ENCODE peak calls at places on chromosomes 13 and 19, in four cellular contexts. D is Peyer's patch, U is esophagus squamous epithelium, F is HCT116. J is an unnamed sample.

GRCh38 chr13:98746968-98747367 is 5.5 kb downstream of the SLC15A1 start:
- DNase-seq in F (no peak), D (no peak), U (no peak), J (no peak)

GRCh38 chr13:107900775-107901174 is 314.6 kb downstream of the LIG4 start:
- DNase-seq in D (no peak), F (no peak), U (no peak), J (peak)

GRCh38 chr19:8192227-8192820 is 16.8 kb upstream of the CERS4 start:
- DNase-seq in F (no peak), D (peak), U (no peak), J (no peak)

GRCh38 chr19:13004273-13004672 is 9.0 kb downstream of the NFIX start:
- DNase-seq in U (no peak), F (no peak), D (no peak), J (no peak)

GRCh38 chr13:75440100-75440499 is 41.9 kb downstream of the TBC1D4 start:
- DNase-seq in D (no peak), F (no peak), U (no peak), J (no peak)

GRCh38 chr19:12374026-12374425 is 8.5 kb upstream of the ZNF442 start:
- DNase-seq in D (no peak), U (no peak), F (no peak), J (no peak)

GRCh38 chr13:66780814-66781213 is 449.3 kb downstream of the PCDH9 start:
- DNase-seq in D (no peak), F (no peak), U (no peak), J (no peak)

GRCh38 chr13:20664304-20664703 is 39.2 kb upstream of the IL17D start:
- DNase-seq in U (no peak), F (no peak), D (no peak), J (no peak)

GRCh38 chr19:45368737-45369340 is 1.5 kb downstream of the ERCC2 start:
- DNase-seq in U (no peak), F (no peak), D (no peak), J (no peak)

GRCh38 chr19:49829200-49829599 is 11.1 kb downstream of the MED25 start:
- DNase-seq in U (no peak), D (no peak), F (no peak), J (no peak)

GRCh38 chr19:35403116-35403760 is 32.4 kb downstream of the GPR42 start:
- DNase-seq in F (no peak), U (no peak), D (no peak), J (no peak)

GRCh38 chr19:42271045-42271419 is 2.0 kb downstream of the CIC start:
- DNase-seq in D (no peak), F (no peak), U (no peak), J (no peak)

GRCh38 chr19:33245948-33246728 is 20.5 kb upstream of the SLC7A10 start:
- DNase-seq in F (no peak), D (no peak), U (no peak), J (no peak)

GRCh38 chr13:23354520-23354919 is 79.0 kb downstream of the SACS start:
- DNase-seq in U (no peak), D (no peak), F (no peak), J (no peak)

GRCh38 chr19:37977391-37977790 is 70.4 kb downstream of the SIPA1L3 start:
- DNase-seq in U (no peak), D (no peak), F (no peak), J (no peak)
- H3K27ac ChIP-seq in U (no peak), D (peak), F (no peak), J (peak)

DNA sequence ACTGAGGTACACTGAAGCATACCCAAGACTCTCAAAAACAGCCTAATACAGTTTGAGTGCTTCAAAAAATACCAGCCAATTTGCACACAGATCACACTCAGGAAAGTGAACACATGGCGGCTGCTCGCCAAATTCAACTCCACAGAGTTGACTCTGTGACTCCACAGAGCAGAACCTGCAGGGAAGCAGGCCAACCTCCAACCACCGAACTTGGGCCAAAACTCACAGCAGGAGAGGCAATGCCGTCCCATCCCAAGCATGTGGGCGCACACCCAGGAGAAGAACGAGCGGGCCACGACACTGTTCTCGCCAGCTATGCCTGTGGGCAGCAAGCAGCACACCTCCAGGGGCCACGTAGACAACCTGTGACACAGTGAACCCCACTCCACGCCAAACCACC is 21.1 kb downstream of the ELL start:
- DNase-seq in U (no peak), F (no peak), D (no peak), J (no peak)
- H3K27ac ChIP-seq in U (no peak), F (no peak), D (no peak), J (no peak)

GRCh38 chr19:3458595-3459284 is 21.6 kb downstream of the SMIM24 start:
- DNase-seq in D (no peak), F (no peak), U (no peak), J (no peak)

GRCh38 chr19:3457531-3458228 is 22.6 kb downstream of the SMIM24 start:
- DNase-seq in U (no peak), F (no peak), D (no peak), J (no peak)

GRCh38 chr19:3458229-3458555 is 22.1 kb downstream of the SMIM24 start:
- DNase-seq in D (no peak), F (no peak), U (no peak), J (no peak)

GRCh38 chr19:3459322-3459881 is 20.9 kb downstream of the SMIM24 start:
- DNase-seq in U (no peak), F (no peak), D (peak), J (peak)

GRCh38 chr19:3459965-3460582 is 20.3 kb downstream of the SMIM24 start:
- DNase-seq in U (no peak), F (no peak), D (no peak), J (no peak)
- H3K27ac ChIP-seq in U (no peak), F (no peak), D (no peak), J (peak)

DNA sequence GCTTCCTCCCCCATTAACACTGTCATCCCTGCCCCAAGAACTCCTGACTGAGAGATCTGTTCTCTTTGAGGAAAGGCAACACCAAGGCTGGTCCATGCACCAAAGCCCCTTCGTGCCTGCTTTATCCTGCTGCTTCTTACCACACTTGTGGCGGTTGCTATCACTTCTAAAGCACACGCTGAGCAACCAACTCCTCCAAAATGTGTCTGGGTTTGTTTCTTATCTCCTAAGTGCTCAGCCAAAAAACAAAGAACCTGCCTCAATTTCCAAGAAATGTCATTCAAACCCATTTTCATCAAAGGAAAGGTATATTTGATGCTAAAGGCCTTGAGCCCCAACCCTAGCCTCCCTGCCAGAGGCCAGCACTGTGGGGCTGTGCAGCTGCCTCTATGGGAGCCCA is 14.6 kb downstream of the ATP7B start:
- DNase-seq in D (no peak), U (no peak), F (no peak), J (no peak)
- H3K27ac ChIP-seq in D (no peak), U (no peak), F (no peak), J (no peak)

GRCh38 chr19:38047641-38048040 is 140.6 kb downstream of the SIPA1L3 start:
- DNase-seq in U (no peak), F (no peak), D (no peak), J (no peak)

GRCh38 chr19:38047048-38047435 is 140.0 kb downstream of the SIPA1L3 start:
- DNase-seq in D (peak), U (no peak), F (no peak), J (no peak)

GRCh38 chr19:38046254-38047047 is 139.4 kb downstream of the SIPA1L3 start:
- DNase-seq in U (no peak), D (peak), F (no peak), J (no peak)

GRCh38 chr19:38045554-38046253 is 138.7 kb downstream of the SIPA1L3 start:
- DNase-seq in D (peak), F (no peak), U (no peak), J (no peak)

GRCh38 chr19:38049105-38049649 is 142.2 kb downstream of the SIPA1L3 start:
- DNase-seq in U (no peak), F (no peak), D (peak), J (no peak)
- H3K27ac ChIP-seq in U (no peak), F (no peak), D (peak), J (no peak)

GRCh38 chr13:27920677-27921420 is 1.0 kb downstream of the PDX1 start:
- DNase-seq in D (no peak), U (no peak), F (no peak), J (no peak)
- H3K27ac ChIP-seq in D (no peak), U (no peak), F (no peak), J (no peak)